ENCODE peak calls at places on chromosomes 3 and 15, in nine cellular contexts. J is H1, L is left ventricle myocardium inferior, A is GM23248, V is lower lobe of right lung, C is esophagus squamous epithelium, X is gastrocnemius medialis, W is neuronal stem cell, S is psoas muscle. B is an unnamed sample. For H3K36me3, the result is how much of the 10 kb centered on the place peaks cover.

GRCh38 chr3:94076055-94076454 is 13.2 kb downstream of the NSUN3 start:
- DNase-seq in L (no peak), A (peak), J (no peak), V (no peak), X (no peak), C (no peak), S (no peak), W (no peak), B (no peak)

GRCh38 chr3:135107043-135107442 is 312.0 kb downstream of the EPHB1 start:
- DNase-seq in C (no peak), L (no peak), A (no peak), X (no peak), V (no peak), S (no peak), J (no peak), W (no peak), B (no peak)

GRCh38 chr15:28075482-28076029 is 23.6 kb downstream of the OCA2 start:
- DNase-seq in C (no peak), J (no peak), L (no peak), V (no peak), X (no peak), A (no peak), W (no peak), S (no peak), B (no peak)

GRCh38 chr15:87736401-87736800 is 520.1 kb downstream of the NTRK3 start:
- DNase-seq in V (no peak), C (no peak), J (no peak), L (no peak), A (peak), S (no peak), X (no peak), W (no peak), B (no peak)

GRCh38 chr3:142993958-142994442 is 7.4 kb upstream of the U2SURP start:
- DNase-seq in S (peak), W (peak), J (no peak), C (no peak), A (peak), X (peak), V (peak), L (peak), B (peak)

GRCh38 chr15:85793641-85794597 is 806 bp downstream of the KLHL25 start:
- DNase-seq in J (no peak), V (peak), L (no peak), X (peak), W (peak), C (no peak), S (peak), A (peak), B (peak)

GRCh38 chr3:123154346-123154985 is 47.3 kb upstream of the SEC22A start:
- DNase-seq in W (no peak), A (no peak), V (no peak), C (no peak), X (peak), L (no peak), J (no peak), S (no peak), B (no peak)

GRCh38 chr3:21216598-21216997 is 534.4 kb downstream of the ZNF385D start:
- DNase-seq in V (no peak), A (peak), S (no peak), L (no peak), W (no peak), J (no peak), C (no peak), X (no peak), B (no peak)

GRCh38 chr3:27387625-27388024 is 18.4 kb upstream of the NEK10 start:
- DNase-seq in J (no peak), S (no peak), W (no peak), X (no peak), C (no peak), A (no peak), V (no peak), L (no peak), B (no peak)

GRCh38 chr3:3699816-3700633 is 99.2 kb upstream of the LRRN1 start:
- DNase-seq in W (no peak), V (no peak), J (no peak), A (no peak), X (no peak), C (no peak), S (no peak), L (no peak), B (no peak)

GRCh38 chr3:182693723-182694122 is 99.6 kb upstream of the ATP11B start:
- DNase-seq in W (no peak), S (no peak), J (no peak), L (no peak), V (no peak), C (no peak), X (no peak), A (no peak), B (no peak)

GRCh38 chr3:191065183-191065805 is 133.7 kb upstream of the OSTN start:
- DNase-seq in S (no peak), X (no peak), C (no peak), A (peak), L (no peak), J (no peak), V (no peak), W (no peak), B (no peak)

GRCh38 chr3:166201476-166201875 is 364.3 kb upstream of the BCHE start:
- DNase-seq in L (no peak), J (no peak), X (no peak), W (no peak), A (no peak), S (no peak), C (no peak), V (no peak), B (no peak)

DNA sequence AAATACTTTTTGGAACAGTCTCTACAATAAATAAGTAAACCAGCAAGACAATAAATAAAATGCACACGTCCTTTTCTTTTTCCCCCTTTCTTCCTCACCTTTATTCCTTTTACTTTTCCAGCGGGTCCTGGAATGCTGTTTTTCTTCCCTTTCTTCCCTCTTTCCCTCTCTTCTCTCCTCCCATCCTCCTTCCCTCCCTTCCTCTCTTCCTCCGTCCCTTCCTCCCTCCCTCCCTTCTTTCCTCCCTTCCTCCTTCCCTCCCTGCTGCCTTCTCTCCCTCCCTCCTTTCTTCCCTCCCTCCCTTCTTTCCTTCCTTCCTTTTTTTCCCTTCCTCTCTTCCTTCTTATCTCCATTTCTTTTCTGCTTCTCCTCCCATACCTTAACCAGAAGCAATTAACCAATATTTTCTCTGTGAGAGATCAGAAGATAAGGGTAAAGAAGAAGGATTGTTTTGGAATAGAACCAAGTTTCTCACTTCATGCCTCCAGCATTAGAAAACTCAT is 3.3 kb upstream of the IL17RE start:
- DNase-seq in A (no peak), V (no peak), S (no peak), J (no peak), C (no peak), L (no peak), X (no peak), W (no peak), B (no peak)
- H3K36me3 ChIP-seq in A (under half), V (under half), S (under half), J (under half), C (under half), L (under half), X (under half), W (under half), B (under half)

GRCh38 chr3:127812151-127812550 is 10.2 kb downstream of the MGLL start:
- DNase-seq in C (no peak), W (no peak), S (no peak), V (no peak), X (no peak), A (no peak), L (no peak), J (no peak), B (no peak)
- H3K36me3 ChIP-seq in C (half or more), W (under half), S (under half), V (half or more), X (under half), A (under half), L (half or more), J (under half), B (half or more)

GRCh38 chr3:157159037-157159761 is 748 bp downstream of the CCNL1 start:
- DNase-seq in J (no peak), L (peak), S (peak), C (no peak), X (peak), A (peak), W (peak), V (peak), B (peak)

GRCh38 chr3:157154563-157155333 is 5.2 kb downstream of the CCNL1 start:
- DNase-seq in C (no peak), X (no peak), V (no peak), W (no peak), L (no peak), S (no peak), A (no peak), J (no peak), B (no peak)

GRCh38 chr3:157157836-157158235 is 2.1 kb downstream of the CCNL1 start:
- DNase-seq in W (no peak), X (no peak), A (peak), J (no peak), V (no peak), S (no peak), L (no peak), C (no peak), B (no peak)

GRCh38 chr3:157155591-157155990 is 4.4 kb downstream of the CCNL1 start:
- DNase-seq in L (no peak), V (no peak), X (no peak), J (no peak), S (no peak), C (no peak), W (no peak), A (no peak), B (no peak)

GRCh38 chr3:157156844-157157635 is 2.9 kb downstream of the CCNL1 start:
- DNase-seq in X (no peak), J (no peak), V (no peak), W (no peak), A (peak), S (no peak), C (no peak), L (no peak), B (no peak)
- H3K36me3 ChIP-seq in X (under half), J (half or more), V (half or more), W (under half), A (half or more), S (under half), C (half or more), L (half or more), B (half or more)

GRCh38 chr15:58608129-58608590 is 141.3 kb downstream of the ADAM10 start:
- DNase-seq in A (peak), V (no peak), W (no peak), X (no peak), L (no peak), J (no peak), S (no peak), C (no peak), B (no peak)
- H3K36me3 ChIP-seq in A (under half), V (under half), W (under half), X (under half), L (under half), J (under half), S (under half), C (half or more), B (under half)

GRCh38 chr3:48685293-48685602 is 467 bp downstream of the NCKIPSD start:
- DNase-seq in V (no peak), J (no peak), L (no peak), W (no peak), X (no peak), A (no peak), C (no peak), S (no peak), B (no peak)
- H3K36me3 ChIP-seq in V (half or more), J (under half), L (half or more), W (under half), X (under half), A (under half), C (half or more), S (under half), B (half or more)

DNA sequence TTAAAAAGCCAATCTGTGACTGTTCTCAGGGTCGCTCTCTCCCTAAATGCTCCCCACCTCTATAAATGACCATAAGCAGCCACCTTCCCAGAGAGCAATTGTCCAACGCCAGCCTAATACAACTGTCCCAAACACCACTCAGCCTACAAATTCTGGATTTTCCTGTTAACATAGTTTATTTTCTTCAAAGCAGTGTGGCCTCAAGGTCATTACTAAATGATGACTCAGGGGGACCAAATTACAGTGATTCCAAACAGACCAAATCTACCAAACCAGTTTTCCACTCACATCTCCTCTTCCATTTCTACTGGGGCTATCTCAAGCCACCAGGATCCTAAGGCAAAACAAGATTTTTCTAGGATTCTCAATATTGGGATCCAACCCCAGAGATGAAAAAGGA is 22.5 kb downstream of the HEXA start:
- DNase-seq in A (peak), J (no peak), X (no peak), C (no peak), S (no peak), V (no peak), L (no peak), W (no peak), B (no peak)
- H3K36me3 ChIP-seq in A (under half), J (under half), X (under half), C (half or more), S (under half), V (half or more), L (half or more), W (under half), B (half or more)

GRCh38 chr15:25066708-25067107 is 111.9 kb downstream of the SNRPN start:
- DNase-seq in S (no peak), C (no peak), X (no peak), L (no peak), V (no peak), J (no peak), A (no peak), W (no peak), B (no peak)
- H3K36me3 ChIP-seq in S (under half), C (half or more), X (under half), L (half or more), V (half or more), J (half or more), A (under half), W (half or more), B (half or more)

DNA sequence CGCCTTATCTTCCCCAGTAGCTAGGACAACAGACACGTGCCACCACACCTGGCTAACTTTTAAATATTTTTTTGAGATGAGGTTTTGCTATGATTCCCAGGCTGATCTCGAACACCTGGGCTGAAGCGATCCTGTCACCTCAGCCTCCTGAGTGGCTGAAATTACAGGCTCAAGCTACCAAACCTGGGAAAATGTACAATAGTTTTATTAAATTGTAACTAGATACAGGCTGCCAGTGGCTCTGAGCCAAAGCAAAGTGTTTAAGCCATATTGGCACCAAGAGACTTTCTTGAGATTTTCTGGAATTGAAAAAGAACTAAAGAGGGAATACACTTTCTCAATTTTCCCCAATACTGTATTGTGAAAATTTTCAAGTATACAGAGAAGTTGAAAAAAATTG is 204.3 kb downstream of the SUCLG2 start:
- DNase-seq in L (no peak), A (no peak), J (no peak), C (no peak), W (no peak), X (no peak), S (no peak), V (no peak), B (peak)
- H3K36me3 ChIP-seq in L (under half), A (under half), J (under half), C (under half), W (under half), X (under half), S (under half), V (under half), B (under half)